ENCODE peak calls at places on chromosome 11, in nine cellular contexts. B is BE2C; N is left ventricle myocardium inferior; U is H9; F is ovary; J is pancreas; D is tibial artery; O is cardiac muscle cell; V is CD4-positive, CD25-positive, alpha-beta regulatory T cell. X is an unnamed sample. For H3K4me1, the result is how much of the 10 kb centered on the place peaks cover.

GRCh38 chr11:109735139-109735538 is 313.1 kb downstream of the C11orf87 start:
- DNase-seq in B (no peak), N (no peak), U (no peak), F (no peak), J (no peak), D (no peak), O (no peak), V (no peak), X (no peak)

GRCh38 chr11:1770528-1770927 is 6.8 kb upstream of the CTSD start:
- DNase-seq in B (no peak), N (no peak), U (no peak), F (no peak), J (peak), D (peak), O (no peak), V (no peak), X (no peak)

GRCh38 chr11:30585892-30586250 is 282 bp downstream of the MPPED2 start:
- DNase-seq in B (no peak), N (peak), U (peak), F (peak), J (peak), D (peak), O (peak), V (no peak), X (peak)

GRCh38 chr11:15965562-15966250 is 390.6 kb downstream of the SOX6 start:
- DNase-seq in B (no peak), N (no peak), U (no peak), F (no peak), J (no peak), D (no peak), O (no peak), V (no peak), X (no peak)

GRCh38 chr11:124874571-124875255 is 9.5 kb downstream of the ROBO3 start:
- DNase-seq in B (no peak), N (no peak), U (no peak), F (no peak), J (peak), D (peak), O (no peak), V (no peak), X (no peak)

GRCh38 chr11:61298663-61299244 is 3.6 kb upstream of the VWCE start:
- DNase-seq in B (no peak), N (no peak), U (no peak), F (no peak), J (no peak), D (no peak), O (no peak), V (no peak), X (no peak)

GRCh38 chr11:27174672-27175210 is 134.1 kb downstream of the BBOX1 start:
- DNase-seq in B (no peak), N (no peak), U (no peak), F (no peak), J (no peak), D (no peak), O (no peak), V (no peak), X (no peak)

GRCh38 chr11:60389279-60389910 is 6.9 kb upstream of the MS4A14 start:
- DNase-seq in B (no peak), N (no peak), U (no peak), F (no peak), J (no peak), D (no peak), O (no peak), V (no peak), X (no peak)

GRCh38 chr11:8105666-8106065 is 24.7 kb downstream of the TUB start:
- DNase-seq in B (no peak), N (no peak), U (no peak), F (no peak), J (no peak), D (no peak), O (no peak), V (no peak), X (no peak)

GRCh38 chr11:131866535-131867400 is 496.4 kb downstream of the NTM start:
- DNase-seq in B (no peak), N (no peak), U (no peak), F (no peak), J (no peak), D (no peak), O (no peak), V (no peak), X (no peak)

GRCh38 chr11:112553340-112553739 is 292.7 kb upstream of the PLET1 start:
- DNase-seq in B (no peak), N (no peak), U (no peak), F (no peak), J (no peak), D (no peak), O (no peak), V (no peak), X (no peak)

GRCh38 chr11:44675906-44676305 is 50.9 kb upstream of the TSPAN18 start:
- DNase-seq in B (no peak), N (no peak), U (no peak), F (no peak), J (no peak), D (no peak), O (no peak), V (no peak), X (no peak)

GRCh38 chr11:95605271-95605940 is 184.2 kb downstream of the FAM76B start:
- DNase-seq in B (no peak), N (no peak), U (no peak), F (no peak), J (no peak), D (no peak), O (no peak), V (no peak), X (no peak)

GRCh38 chr11:97364047-97364446 is 974.2 kb downstream of the JRKL start:
- DNase-seq in B (no peak), N (no peak), U (no peak), F (no peak), J (no peak), D (no peak), O (no peak), V (no peak), X (no peak)

GRCh38 chr11:58024601-58025091 is 965 bp downstream of the OR9Q1 start:
- DNase-seq in B (no peak), N (peak), U (no peak), F (peak), J (peak), D (peak), O (peak), V (no peak), X (peak)

GRCh38 chr11:56841210-56841810 is 92.8 kb upstream of the OR9G4 start:
- DNase-seq in B (peak), N (no peak), U (peak), F (peak), J (no peak), D (no peak), O (peak), V (peak), X (peak)

GRCh38 chr11:44427432-44427831 is 117.5 kb upstream of the ALX4 start:
- DNase-seq in B (peak), N (no peak), U (peak), F (no peak), J (no peak), D (no peak), O (peak), V (peak), X (no peak)

GRCh38 chr11:106231591-106231990 is 154.1 kb downstream of the AASDHPPT start:
- DNase-seq in B (no peak), N (no peak), U (no peak), F (no peak), J (no peak), D (no peak), O (no peak), V (no peak), X (no peak)

GRCh38 chr11:7511405-7511804 is 2.4 kb upstream of the PPFIBP2 start:
- DNase-seq in B (no peak), N (peak), U (no peak), F (peak), J (peak), D (peak), O (no peak), V (no peak), X (peak)

GRCh38 chr11:70082829-70083228 is 4.7 kb downstream of the ANO1 start:
- DNase-seq in B (no peak), N (no peak), U (no peak), F (no peak), J (no peak), D (no peak), O (no peak), V (no peak), X (no peak)

GRCh38 chr11:13042873-13043338 is 33.8 kb downstream of the RASSF10 start:
- DNase-seq in B (no peak), N (no peak), U (no peak), F (no peak), J (no peak), D (no peak), O (no peak), V (no peak), X (no peak)

GRCh38 chr11:62573006-62573591 is 592 bp downstream of the EEF1G start:
- DNase-seq in B (no peak), N (no peak), U (no peak), F (no peak), J (no peak), D (peak), O (peak), V (peak), X (no peak)

GRCh38 chr11:73012121-73012863 is 129.8 kb downstream of the FCHSD2 start:
- DNase-seq in B (no peak), N (no peak), U (no peak), F (no peak), J (no peak), D (no peak), O (no peak), V (no peak), X (no peak)

GRCh38 chr11:95567685-95568084 is 221.9 kb downstream of the FAM76B start:
- DNase-seq in B (no peak), N (no peak), U (no peak), F (no peak), J (no peak), D (no peak), O (no peak), V (no peak), X (no peak)

GRCh38 chr11:73996161-73996747 is 12.6 kb downstream of the UCP3 start:
- DNase-seq in B (no peak), N (no peak), U (no peak), F (no peak), J (no peak), D (no peak), O (no peak), V (no peak), X (no peak)

GRCh38 chr11:45543808-45544422 is 121.5 kb downstream of the CHST1 start:
- DNase-seq in B (no peak), N (no peak), U (peak), F (no peak), J (no peak), D (no peak), O (peak), V (peak), X (no peak)

GRCh38 chr11:43644626-43645299 is 35.8 kb upstream of the HSD17B12 start:
- DNase-seq in B (no peak), N (no peak), U (no peak), F (no peak), J (no peak), D (no peak), O (no peak), V (no peak), X (no peak)

GRCh38 chr11:119709638-119710346 is 19.2 kb downstream of the NECTIN1 start:
- DNase-seq in B (peak), N (no peak), U (peak), F (no peak), J (no peak), D (no peak), O (peak), V (no peak), X (no peak)

GRCh38 chr11:31069447-31070205 is 299.9 kb downstream of the DCDC1 start:
- DNase-seq in B (no peak), N (no peak), U (no peak), F (no peak), J (no peak), D (no peak), O (no peak), V (no peak), X (no peak)

GRCh38 chr11:17354070-17354924 is 2.7 kb downstream of the NCR3LG1 start:
- DNase-seq in B (peak), N (no peak), U (peak), F (peak), J (no peak), D (peak), O (peak), V (peak), X (no peak)

DNA sequence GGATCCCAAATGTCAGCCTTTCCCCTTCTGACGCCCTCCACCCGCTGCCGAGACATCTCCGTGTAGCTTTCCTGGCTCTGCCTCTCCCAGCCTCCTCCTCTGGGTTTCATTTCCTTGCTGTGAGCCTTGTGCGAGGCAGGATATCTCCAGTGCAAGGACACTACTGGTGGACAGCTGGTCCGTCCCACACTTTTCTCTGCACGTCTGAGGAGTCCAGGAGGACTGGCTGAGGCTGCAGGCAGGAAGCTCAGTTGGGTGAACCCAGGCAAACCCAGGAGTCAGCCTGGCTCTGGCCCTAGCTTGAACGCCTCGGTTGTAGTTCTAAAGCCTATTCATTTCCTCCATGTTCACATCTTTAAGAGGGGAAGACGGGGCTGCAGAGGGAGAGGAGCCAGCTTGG is 145.5 kb downstream of the ST3GAL4 start:
- DNase-seq in B (no peak), N (no peak), U (no peak), F (no peak), J (no peak), D (no peak), O (no peak), V (no peak), X (no peak)
- H3K4me1 ChIP-seq in B (under half), N (under half), U (under half), F (under half), J (under half), D (under half), O (under half), V (under half), X (under half)

DNA sequence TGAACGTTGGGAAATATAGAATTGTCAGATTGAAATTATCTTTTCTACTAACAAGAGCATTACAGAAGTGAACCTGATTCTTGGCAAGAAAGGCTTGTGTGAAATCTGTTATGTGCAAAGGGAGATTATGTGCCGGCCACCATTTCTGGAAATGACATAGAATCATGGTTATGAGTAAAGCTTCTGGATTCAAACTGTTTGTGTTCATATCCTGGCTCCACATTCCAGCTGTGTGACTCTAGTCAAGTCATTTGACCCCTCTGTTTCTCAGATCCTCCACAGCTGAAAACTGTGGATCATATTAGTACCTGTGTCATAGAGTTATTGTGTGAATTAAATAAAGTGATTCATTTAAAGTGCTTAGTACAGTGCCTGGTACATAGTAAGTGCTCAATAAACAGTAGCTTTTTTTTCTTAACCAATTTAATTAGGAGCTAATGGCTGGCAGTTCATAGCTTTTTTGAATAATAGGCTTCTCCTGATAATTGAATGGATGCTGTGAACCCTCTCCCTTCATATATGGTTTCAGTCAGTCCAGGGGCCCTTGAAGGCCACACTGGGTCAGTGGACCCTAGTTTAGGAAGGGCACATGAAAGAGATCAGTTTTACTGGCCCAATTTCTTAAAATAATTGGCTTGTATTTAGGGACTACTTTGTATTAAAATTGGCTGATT is 34.6 kb downstream of the EHF start:
- DNase-seq in B (no peak), N (no peak), U (no peak), F (no peak), J (no peak), D (no peak), O (no peak), V (no peak), X (no peak)
- H3K4me1 ChIP-seq in B (under half), N (under half), U (under half), F (under half), J (under half), D (under half), O (under half), V (under half), X (under half)

DNA sequence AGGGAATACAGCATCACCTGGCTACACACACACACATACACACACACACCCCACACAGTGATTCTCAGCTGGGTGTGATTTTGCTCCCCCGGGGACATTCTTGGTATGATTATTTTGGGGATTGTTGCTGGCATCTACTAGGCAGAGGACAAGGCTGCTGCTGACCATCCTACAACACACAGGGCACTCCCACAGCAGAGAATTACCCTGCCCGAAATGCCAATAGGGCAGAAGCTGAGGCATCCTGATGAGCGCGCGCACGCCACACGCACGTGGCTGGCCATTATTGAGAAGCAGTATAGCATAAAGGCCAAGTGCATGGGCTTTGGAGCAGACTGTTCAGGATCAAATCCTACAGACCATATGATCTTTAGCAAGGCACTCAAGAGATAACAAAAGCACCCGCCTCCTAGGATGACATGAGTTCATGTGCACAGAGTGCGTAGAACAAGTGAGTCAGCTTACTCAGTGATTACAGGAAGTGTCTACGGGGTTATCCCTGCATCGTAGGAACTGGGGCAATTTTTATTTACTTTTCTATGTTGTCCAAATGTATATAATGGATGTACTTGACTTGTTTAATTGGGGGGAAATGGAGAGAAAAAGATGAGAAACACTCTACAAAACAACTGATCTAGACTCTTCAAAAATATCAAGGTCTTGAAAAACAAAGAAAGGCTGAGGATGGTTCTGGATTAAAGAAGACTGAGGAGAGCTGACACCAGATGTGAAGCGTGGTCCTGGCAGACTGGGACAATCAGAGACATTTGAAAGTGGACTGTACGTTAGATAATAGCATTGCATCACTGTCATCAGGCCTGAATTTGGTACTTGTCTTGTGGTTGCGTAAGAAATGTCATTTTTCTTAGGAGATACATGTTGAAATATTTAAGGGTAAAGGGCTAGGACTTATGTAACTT is 7.2 kb upstream of the EHD1 start:
- DNase-seq in B (no peak), N (no peak), U (no peak), F (no peak), J (no peak), D (no peak), O (no peak), V (peak), X (no peak)
- H3K4me1 ChIP-seq in B (under half), N (under half), U (under half), F (under half), J (under half), D (under half), O (under half), V (under half), X (under half)

DNA sequence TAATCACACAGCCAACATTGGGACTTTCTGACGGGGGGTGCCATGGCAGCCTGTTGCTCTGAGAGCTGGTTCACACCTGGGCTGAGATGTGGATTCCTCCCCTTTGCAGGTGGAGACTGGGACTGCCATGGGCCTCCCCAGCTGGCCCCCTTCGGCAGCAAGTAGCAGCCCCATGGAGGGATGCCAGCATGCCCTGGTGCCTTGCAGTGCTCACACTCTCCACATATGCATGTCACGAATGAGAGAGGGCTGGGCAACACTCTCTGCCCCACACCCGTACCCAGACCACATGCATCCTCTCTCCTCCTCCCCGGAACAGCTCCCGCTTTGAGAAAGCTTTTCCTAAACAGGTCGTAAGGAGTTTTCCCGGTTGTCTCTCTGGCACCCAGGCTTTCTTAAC is 231.1 kb upstream of the B3GAT1 start:
- DNase-seq in B (no peak), N (no peak), U (no peak), F (no peak), J (no peak), D (peak), O (no peak), V (no peak), X (no peak)
- H3K4me1 ChIP-seq in B (under half), N (under half), U (under half), F (under half), J (under half), D (under half), O (under half), V (under half), X (under half)

DNA sequence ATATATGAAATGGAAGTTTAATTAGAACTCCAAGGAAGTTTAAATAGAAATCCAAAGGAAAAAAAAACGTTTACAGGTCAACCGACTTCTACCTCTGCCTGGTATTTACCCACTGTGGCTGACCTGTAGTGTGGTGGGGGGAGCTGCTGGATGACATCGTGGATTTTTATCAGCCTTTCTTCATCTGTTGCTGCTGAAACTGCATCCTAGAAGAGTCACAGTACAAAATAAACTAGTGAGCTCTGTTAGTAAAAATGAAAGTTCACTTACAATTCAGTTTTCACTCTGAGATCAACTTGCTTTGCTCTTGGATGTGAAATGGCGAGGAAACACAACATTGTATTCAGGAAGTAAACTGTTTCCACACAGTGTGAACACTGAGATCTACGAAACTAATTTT is 43.2 kb upstream of the TP53AIP1 start:
- DNase-seq in B (no peak), N (no peak), U (no peak), F (no peak), J (no peak), D (no peak), O (no peak), V (no peak), X (no peak)
- H3K4me1 ChIP-seq in B (under half), N (under half), U (under half), F (under half), J (under half), D (under half), O (under half), V (under half), X (under half)

GRCh38 chr11:10642298-10642697 is 51.3 kb downstream of the IRAG1 start:
- DNase-seq in B (no peak), N (no peak), U (no peak), F (no peak), J (no peak), D (peak), O (no peak), V (no peak), X (no peak)
- H3K4me1 ChIP-seq in B (under half), N (under half), U (under half), F (under half), J (under half), D (under half), O (under half), V (under half), X (under half)

GRCh38 chr11:92380882-92381281 is 156.3 kb downstream of the FAT3 start:
- DNase-seq in B (no peak), N (no peak), U (no peak), F (no peak), J (no peak), D (no peak), O (no peak), V (no peak), X (no peak)

GRCh38 chr11:92384807-92385206 is 160.2 kb downstream of the FAT3 start:
- DNase-seq in B (no peak), N (no peak), U (no peak), F (no peak), J (no peak), D (no peak), O (no peak), V (no peak), X (no peak)

GRCh38 chr11:92383430-92383829 is 158.8 kb downstream of the FAT3 start:
- DNase-seq in B (no peak), N (no peak), U (no peak), F (no peak), J (no peak), D (no peak), O (no peak), V (no peak), X (no peak)

GRCh38 chr11:92384316-92384715 is 159.7 kb downstream of the FAT3 start:
- DNase-seq in B (no peak), N (no peak), U (no peak), F (no peak), J (no peak), D (no peak), O (no peak), V (no peak), X (no peak)

GRCh38 chr11:92382311-92382710 is 157.7 kb downstream of the FAT3 start:
- DNase-seq in B (no peak), N (no peak), U (no peak), F (no peak), J (no peak), D (no peak), O (no peak), V (no peak), X (no peak)
- H3K4me1 ChIP-seq in B (under half), N (under half), U (under half), F (under half), J (under half), D (under half), O (under half), V (under half), X (under half)